ENCODE peak calls at places on chromosomes 4 and X, in five cellular contexts. J is non-pigmented ciliary epithelial cell, L is GM12864, T is A549, H is NCI-H774. U is an unnamed sample.

GRCh38 chrX:67524428-67524827 is 19.4 kb upstream of the AR start:
- DNase-seq in T (no peak), H (no peak), L (no peak), J (no peak), U (no peak)

GRCh38 chr4:73871911-73872310 is 2.7 kb downstream of the CXCL1 start:
- DNase-seq in J (no peak), L (no peak), T (no peak), H (no peak), U (no peak)

GRCh38 chr4:15961778-15962510 is 1.0 kb downstream of the FGFBP2 start:
- DNase-seq in J (no peak), T (no peak), L (no peak), H (no peak), U (no peak)

GRCh38 chr4:86453044-86453501 is 93.2 kb upstream of the MAPK10 start:
- DNase-seq in H (no peak), L (no peak), T (no peak), J (no peak), U (no peak)

GRCh38 chr4:53441564-53441963 is 64.1 kb downstream of the FIP1L1 start:
- DNase-seq in T (no peak), J (no peak), L (no peak), H (no peak), U (no peak)

GRCh38 chr4:139645458-139645857 is 20.2 kb upstream of the MGST2 start:
- DNase-seq in L (no peak), T (peak; percentile 86), J (no peak), H (no peak), U (no peak)

GRCh38 chr4:155617312-155617711 is 49.3 kb upstream of the GUCY1A1 start:
- DNase-seq in J (no peak), T (no peak), H (no peak), L (no peak), U (no peak)

GRCh38 chrX:141405486-141405877 is 163.2 kb upstream of the SPANXC start:
- DNase-seq in L (no peak), J (no peak), H (no peak), T (peak; percentile 89), U (no peak)

GRCh38 chrX:148823986-148824385 is 323.6 kb downstream of the AFF2 start:
- DNase-seq in H (no peak), J (no peak), L (no peak), T (no peak), U (no peak)

GRCh38 chr4:158678767-158679166 is 6.7 kb downstream of the ETFDH start:
- DNase-seq in T (no peak), H (no peak), L (no peak), J (no peak), U (no peak)